ENCODE peak calls at places on chromosomes 6 and 20, in four cellular contexts. K is NCI-H2081, W is adrenal gland, D is A549. U is an unnamed sample.

GRCh38 chr6:18148304-18149025 is 6.4 kb downstream of the TPMT start:
- DNase-seq in K (no peak), W (no peak), D (no peak), U (no peak)

GRCh38 chr6:30990422-30991086 is 7.0 kb downstream of the MUC21 start:
- DNase-seq in K (no peak), W (no peak), D (no peak), U (no peak)

GRCh38 chr6:43849844-43850243 is 79.8 kb downstream of the VEGFA start:
- DNase-seq in K (no peak), W (no peak), D (no peak), U (no peak)

GRCh38 chr6:13877116-13877515 is 47.6 kb upstream of the RNF182 start:
- DNase-seq in K (no peak), W (no peak), D (no peak), U (no peak)

GRCh38 chr20:884983-885952 is 30.9 kb downstream of the ANGPT4 start:
- DNase-seq in K (no peak), W (no peak), D (no peak), U (no peak)

GRCh38 chr6:78513856-78514255 is 353.5 kb upstream of the IRAK1BP1 start:
- DNase-seq in K (no peak), W (no peak), D (no peak), U (no peak)

GRCh38 chr20:18058661-18059467 is 1.1 kb upstream of the OVOL2 start:
- DNase-seq in K (peak; percentile 86), W (no peak), D (no peak), U (peak; percentile 93)

GRCh38 chr6:77678048-77678447 is 25.2 kb downstream of the MEI4 start:
- DNase-seq in K (no peak), W (no peak), D (no peak), U (no peak)

GRCh38 chr6:100353276-100354015 is 111.3 kb downstream of the SIM1 start:
- DNase-seq in K (no peak), W (no peak), D (no peak), U (no peak)

U was measured in NCI-H748 treated with DMSO at 0.1 percent for 48 hours.